ENCODE peak calls at places on chromosomes 11 and 22, in seven cellular contexts. U is cardiac muscle cell; H is mesenchymal stem cell; W is neural progenitor cell; I is CD8-positive, alpha-beta memory T cell; N is adipocyte; O is CD8-positive, alpha-beta T cell. S is an unnamed sample. For H3K9me3, the result is how much of the 10 kb centered on the place peaks cover.

GRCh38 chr11:127925430-127925829 is 661.9 kb downstream of the ETS1 start:
- DNase-seq in W (no peak), I (no peak), H (no peak), U (peak), O (no peak), N (no peak), S (no peak)

GRCh38 chr22:37843746-37844089 is 416 bp downstream of the ANKRD54 start:
- DNase-seq in W (no peak), O (peak), N (peak), I (peak), U (peak), H (peak), S (no peak)

GRCh38 chr22:42317691-42318547 is 47.5 kb upstream of the TCF20 start:
- DNase-seq in W (no peak), U (no peak), I (no peak), N (no peak), O (no peak), H (no peak), S (no peak)

GRCh38 chr22:48868554-48868953 is 959.1 kb downstream of the BRD1 start:
- DNase-seq in I (no peak), W (no peak), H (no peak), O (no peak), N (no peak), U (no peak), S (no peak)

GRCh38 chr11:121895919-121896318 is 220.1 kb downstream of the BLID start:
- DNase-seq in W (no peak), U (no peak), O (no peak), N (peak), H (peak), I (no peak), S (no peak)

GRCh38 chr11:128814856-128815705 is 52.0 kb downstream of the KCNJ1 start:
- DNase-seq in U (peak), I (no peak), N (peak), O (no peak), H (peak), W (peak), S (peak)

GRCh38 chr11:127862406-127862805 is 725.0 kb downstream of the ETS1 start:
- DNase-seq in W (no peak), H (no peak), N (no peak), O (no peak), I (no peak), U (no peak), S (no peak)

GRCh38 chr11:34345991-34346480 is 11.8 kb downstream of the ABTB2 start:
- DNase-seq in U (peak), H (no peak), O (no peak), I (no peak), W (no peak), N (no peak), S (no peak)

GRCh38 chr11:74532496-74533246 is 39.1 kb upstream of the LIPT2 start:
- DNase-seq in O (no peak), N (no peak), U (no peak), W (no peak), I (no peak), H (no peak), S (no peak)

GRCh38 chr11:8168485-8169257 is at the start of gene RIC3:
- DNase-seq in W (peak), U (no peak), H (no peak), N (no peak), I (peak), O (peak), S (peak)

GRCh38 chr11:88552377-88553029 is 215.0 kb upstream of the CTSC start:
- DNase-seq in N (peak), O (peak), U (peak), I (peak), H (peak), W (peak), S (peak)

GRCh38 chr11:111162306-111162705 is 83.2 kb upstream of the POU2AF2 start:
- DNase-seq in O (no peak), W (no peak), I (no peak), U (peak), H (no peak), N (peak), S (peak)

GRCh38 chr11:65442952-65443351 is 20.4 kb downstream of the NEAT1 start:
- DNase-seq in I (no peak), N (no peak), H (peak), U (peak), W (no peak), O (no peak), S (no peak)

GRCh38 chr22:38935023-38935422 is 22.4 kb upstream of the APOBEC3A start:
- DNase-seq in W (no peak), U (no peak), H (no peak), N (no peak), O (no peak), I (no peak), S (no peak)

GRCh38 chr11:34051349-34052035 is at the start of gene CAPRIN1:
- DNase-seq in H (peak), N (peak), U (peak), W (peak), O (peak), I (peak), S (peak)

GRCh38 chr11:113874920-113875413 is 405 bp downstream of the USP28 start:
- DNase-seq in I (no peak), U (no peak), N (no peak), O (no peak), W (peak), H (peak), S (no peak)

GRCh38 chr11:71504526-71504925 is 22.5 kb upstream of the KRTAP5-7 start:
- DNase-seq in N (no peak), U (no peak), I (no peak), W (peak), H (no peak), O (no peak), S (no peak)

GRCh38 chr11:134562176-134562575 is 150.1 kb upstream of the B3GAT1 start:
- DNase-seq in U (no peak), I (no peak), N (no peak), H (no peak), W (no peak), O (no peak), S (no peak)

GRCh38 chr22:38462960-38463784 is 4.7 kb upstream of the KDELR3 start:
- DNase-seq in N (no peak), W (peak), O (no peak), I (no peak), U (peak), H (peak), S (no peak)

GRCh38 chr11:47848636-47849155 is 546 bp upstream of the NUP160 start:
- DNase-seq in H (no peak), W (no peak), U (no peak), I (no peak), N (no peak), O (no peak), S (no peak)

GRCh38 chr11:47852053-47852452 is 3.9 kb upstream of the NUP160 start:
- DNase-seq in I (no peak), U (no peak), N (no peak), H (peak), O (no peak), W (no peak), S (no peak)

GRCh38 chr11:47847537-47847891 is 636 bp downstream of the NUP160 start:
- DNase-seq in H (no peak), W (no peak), N (no peak), O (no peak), I (no peak), U (no peak), S (no peak)

GRCh38 chr11:47847892-47848635 is at the start of gene NUP160:
- DNase-seq in U (peak), H (peak), N (peak), O (peak), I (peak), W (peak), S (peak)

DNA sequence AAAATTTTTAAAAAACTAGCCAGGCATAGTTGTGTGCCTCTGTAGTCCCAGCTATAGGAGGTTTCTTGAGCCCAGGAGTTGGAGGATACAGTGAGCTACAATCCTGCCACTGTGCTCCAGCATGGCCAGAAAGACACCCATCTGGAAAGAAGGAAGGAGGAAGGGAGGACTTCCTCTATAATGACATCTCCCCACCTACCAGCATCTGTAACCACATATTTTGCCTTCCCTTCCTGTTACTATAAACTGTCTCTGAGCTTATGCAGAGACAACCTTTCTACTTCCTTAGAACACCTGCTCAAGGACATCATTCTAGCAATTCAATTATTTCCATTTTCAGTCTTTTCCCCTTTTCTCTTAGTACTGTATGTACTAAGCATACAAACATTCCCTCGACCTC is 2.2 kb upstream of the NUP160 start:
- DNase-seq in U (no peak), W (no peak), I (no peak), N (no peak), H (no peak), O (no peak), S (no peak)
- H3K4me3 ChIP-seq in U (no peak), W (no peak), I (no peak), N (no peak), H (no peak), O (no peak), S (no peak)

GRCh38 chr11:106642331-106642730 is 375.9 kb downstream of the GUCY1A2 start:
- DNase-seq in I (no peak), U (peak), N (peak), W (no peak), H (peak), O (no peak), S (no peak)
- H3K9me3 ChIP-seq in I (under half), U (under half), N (under half), W (under half), H (under half), O (under half), S (under half)

DNA sequence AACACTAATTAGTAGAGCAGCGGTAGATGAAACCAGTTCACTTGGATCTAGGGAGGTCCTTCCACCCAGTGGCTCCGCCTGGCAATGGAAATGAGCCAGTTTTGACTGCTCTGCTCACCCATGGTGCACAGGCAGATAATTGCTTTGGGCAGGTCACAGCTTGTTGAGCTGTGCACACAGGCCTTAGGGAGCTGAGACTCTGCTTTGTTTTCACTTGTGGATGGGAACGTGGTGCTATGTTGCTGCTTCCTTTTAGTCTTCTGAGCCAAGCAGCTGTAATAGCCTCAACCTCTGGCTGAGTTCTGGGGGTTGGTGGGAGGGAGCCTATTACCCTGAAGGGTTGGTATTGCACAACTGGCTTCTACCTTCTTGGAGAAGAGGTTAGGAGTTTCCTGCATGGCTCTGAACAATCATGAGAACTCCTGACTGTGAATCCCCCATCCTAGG is 262.3 kb upstream of the MTNR1B start:
- DNase-seq in N (no peak), U (peak), H (no peak), O (no peak), I (no peak), W (peak), S (no peak)
- H3K4me3 ChIP-seq in N (no peak), U (no peak), H (no peak), O (no peak), I (no peak), W (no peak), S (no peak)

GRCh38 chr22:10780281-10780680 is 4747.7 kb upstream of the OR11H1 start:
- DNase-seq in I (no peak), U (no peak), H (no peak), W (no peak), N (no peak), O (no peak), S (no peak)

GRCh38 chr22:10778296-10778814 is 4749.6 kb upstream of the OR11H1 start:
- DNase-seq in N (no peak), I (no peak), W (no peak), O (no peak), U (no peak), H (no peak), S (no peak)

DNA sequence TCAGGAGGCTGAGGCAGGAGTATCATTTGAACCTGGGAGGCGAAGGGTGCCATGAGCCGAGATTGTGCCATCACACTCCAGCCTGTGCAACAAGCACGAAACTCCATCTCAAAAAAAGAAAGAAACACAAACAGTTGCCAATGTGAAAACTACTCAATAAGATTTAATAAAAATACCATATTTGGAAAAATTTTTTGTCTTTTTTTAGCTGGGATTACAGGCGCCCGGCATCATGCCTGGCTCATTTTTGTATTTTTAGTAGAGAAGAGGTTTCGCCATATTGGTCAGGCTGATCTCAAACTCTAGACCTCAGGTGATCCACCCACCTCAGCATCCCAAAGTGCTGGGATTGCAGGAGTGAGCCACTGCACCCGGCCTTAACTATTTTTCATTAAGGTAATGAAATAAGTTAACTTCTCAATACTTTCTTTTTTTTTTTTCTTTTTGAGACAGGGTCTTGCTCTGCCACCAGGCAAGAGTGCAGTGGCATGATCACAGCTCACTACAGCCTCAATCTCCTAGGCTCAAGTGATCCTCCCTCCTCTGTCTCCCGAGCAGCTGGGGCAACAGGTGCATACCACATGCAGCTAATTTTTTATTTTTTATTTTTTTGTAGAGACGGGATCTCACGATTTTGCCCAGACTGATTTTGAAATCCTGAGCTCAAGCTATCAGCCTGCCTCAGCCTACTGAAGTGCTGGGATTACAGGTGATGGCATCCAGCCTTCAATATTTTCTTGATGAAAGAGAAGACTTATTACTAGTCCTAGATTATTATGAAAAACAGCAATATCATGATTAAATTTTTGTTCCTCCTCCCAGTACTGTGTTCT is 4746.2 kb upstream of the OR11H1 start:
- DNase-seq in H (no peak), O (no peak), U (no peak), I (no peak), W (no peak), N (no peak), S (no peak)
- H3K9me3 ChIP-seq in H (under half), O (under half), U (under half), I (under half), W (under half), N (under half), S (under half)

GRCh38 chr22:18075101-18075730 is 2.6 kb upstream of the PEX26 start:
- DNase-seq in N (no peak), I (no peak), H (no peak), U (no peak), O (no peak), W (no peak), S (no peak)

GRCh38 chr22:18077087-18077638 is 627 bp upstream of the PEX26 start:
- DNase-seq in I (no peak), U (no peak), O (no peak), W (no peak), H (no peak), N (no peak), S (no peak)

GRCh38 chr22:18078329-18079041 is 695 bp downstream of the PEX26 start:
- DNase-seq in O (no peak), H (peak), U (peak), W (no peak), I (peak), N (peak), S (no peak)

GRCh38 chr22:18077639-18078328 is at the start of gene PEX26:
- DNase-seq in N (peak), U (peak), O (peak), I (peak), W (peak), H (peak), S (peak)

DNA sequence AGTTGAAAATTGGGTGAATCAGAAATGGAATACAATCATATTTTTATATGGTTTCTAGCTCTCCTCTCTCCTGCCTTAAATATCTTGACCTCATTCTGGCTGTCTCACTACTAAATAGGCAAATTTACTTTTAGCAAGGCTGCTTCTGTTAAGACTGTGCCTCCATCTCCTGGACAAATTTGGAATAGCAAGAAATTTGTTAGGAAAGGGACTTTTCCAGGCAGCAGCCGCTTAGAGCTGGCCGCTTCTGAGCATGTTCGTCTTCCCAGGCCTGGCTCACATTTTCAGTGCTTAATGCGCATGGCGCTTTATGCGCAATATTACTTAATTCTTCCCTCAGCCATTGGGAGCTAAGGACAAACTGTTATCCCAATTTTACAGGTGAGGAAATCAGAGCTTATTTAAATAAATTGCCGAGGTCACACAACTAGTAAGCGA is 1.7 kb upstream of the PEX26 start:
- DNase-seq in I (no peak), N (peak), O (no peak), U (peak), W (peak), H (peak), S (peak)
- H3K4me3 ChIP-seq in I (no peak), N (peak), O (no peak), U (no peak), W (no peak), H (peak), S (no peak)

DNA sequence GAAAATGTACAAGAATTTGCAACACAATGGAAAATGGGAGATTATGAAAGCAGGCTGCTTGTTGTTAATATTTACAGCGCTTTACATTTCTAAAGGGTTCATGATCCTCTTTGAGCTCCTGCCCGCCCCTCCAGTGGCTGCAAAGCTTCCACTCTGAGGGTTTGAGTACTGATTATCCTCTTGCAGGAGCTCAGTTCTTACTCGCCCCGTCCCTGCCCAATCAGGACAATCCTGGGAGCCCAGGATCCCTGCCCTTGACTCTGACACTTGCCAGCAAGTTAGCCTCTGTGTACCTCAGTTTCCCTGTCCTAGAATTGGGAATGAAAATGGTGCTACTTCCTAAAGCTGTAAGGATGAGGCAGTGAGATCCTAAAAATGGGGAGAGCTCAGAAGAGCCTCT is 645.2 kb downstream of the TBC1D22A start:
- DNase-seq in O (no peak), H (no peak), I (no peak), N (no peak), U (no peak), W (no peak), S (no peak)
- H3K9me3 ChIP-seq in O (under half), H (under half), I (under half), N (under half), U (under half), W (under half), S (under half)

GRCh38 chr22:27990879-27991278 is 71.8 kb upstream of the PITPNB start:
- DNase-seq in N (no peak), W (peak), O (no peak), I (no peak), H (peak), U (peak), S (peak)
- H3K4me3 ChIP-seq in N (peak), W (no peak), O (no peak), I (no peak), H (peak), U (no peak), S (no peak)